ENCODE peak calls at places on chromosomes 11 and 22, in nine cellular contexts. K is GOT3, I is Calu3, Y is EH, W is ascending aorta, H is omental fat pad, M is ACHN, O is nucleus accumbens, U is lower lobe of right lung. Q is an unnamed sample.

GRCh38 chr11:123216249-123216648 is 21.2 kb upstream of the CLMP start:
- DNase-seq in K (no peak), I (no peak), Y (no peak), W (no peak), H (no peak), M (no peak), O (no peak), U (no peak), Q (no peak)

GRCh38 chr22:25125693-25126357 is 73.8 kb upstream of the CRYBB3 start:
- DNase-seq in K (no peak), I (no peak), Y (no peak), W (no peak), H (no peak), M (no peak), O (no peak), U (no peak), Q (no peak)

GRCh38 chr22:29442976-29443375 is 4.6 kb downstream of the RFPL1 start:
- DNase-seq in K (no peak), I (no peak), Y (peak), W (no peak), H (no peak), M (no peak), O (no peak), U (no peak), Q (no peak)

GRCh38 chr11:11356842-11357241 is 3.8 kb upstream of the CSNK2A3 start:
- DNase-seq in K (no peak), I (no peak), Y (no peak), W (no peak), H (no peak), M (no peak), O (no peak), U (no peak), Q (no peak)

GRCh38 chr11:62127941-62128770 is 4.3 kb downstream of the INCENP start:
- DNase-seq in K (no peak), I (no peak), Y (no peak), W (no peak), H (no peak), M (no peak), O (no peak), U (no peak), Q (no peak)

GRCh38 chr11:32382339-32383049 is 52.8 kb downstream of the WT1 start:
- DNase-seq in K (no peak), I (no peak), Y (peak), W (no peak), H (no peak), M (no peak), O (no peak), U (no peak), Q (no peak)

GRCh38 chr11:69745201-69745600 is 29.9 kb downstream of the FGF4 start:
- DNase-seq in K (no peak), I (no peak), Y (peak), W (no peak), H (no peak), M (no peak), O (no peak), U (no peak), Q (no peak)

GRCh38 chr22:31102441-31103081 is 4.8 kb downstream of the SELENOM start:
- DNase-seq in K (peak), I (peak), Y (peak), W (peak), H (peak), M (peak), O (no peak), U (no peak), Q (peak)

GRCh38 chr11:62922653-62923371 is 1.6 kb upstream of the CHRM1 start:
- DNase-seq in K (no peak), I (no peak), Y (no peak), W (no peak), H (no peak), M (no peak), O (peak), U (no peak), Q (no peak)

GRCh38 chr11:108561535-108561991 is 32.0 kb downstream of the EXPH5 start:
- DNase-seq in K (no peak), I (no peak), Y (peak), W (no peak), H (no peak), M (peak), O (no peak), U (no peak), Q (no peak)

GRCh38 chr22:22704156-22704946 is 59.9 kb downstream of the GGTLC2 start:
- DNase-seq in K (no peak), I (no peak), Y (no peak), W (peak), H (no peak), M (no peak), O (no peak), U (no peak), Q (no peak)

GRCh38 chr22:49549851-49550430 is 277.7 kb downstream of the BRD1 start:
- DNase-seq in K (no peak), I (no peak), Y (no peak), W (peak), H (no peak), M (no peak), O (no peak), U (peak), Q (no peak)

GRCh38 chr11:12706531-12707499 is 32.6 kb downstream of the TEAD1 start:
- DNase-seq in K (no peak), I (no peak), Y (peak), W (no peak), H (no peak), M (no peak), O (no peak), U (no peak), Q (peak)

GRCh38 chr11:128548655-128549255 is 38.6 kb downstream of the ETS1 start:
- DNase-seq in K (no peak), I (no peak), Y (peak), W (peak), H (no peak), M (no peak), O (no peak), U (peak), Q (peak)

GRCh38 chr11:24064309-24064903 is 432.4 kb upstream of the LUZP2 start:
- DNase-seq in K (no peak), I (no peak), Y (peak), W (no peak), H (no peak), M (no peak), O (no peak), U (no peak), Q (no peak)

GRCh38 chr11:102110761-102111010 is 439 bp downstream of the YAP1 start:
- DNase-seq in K (no peak), I (no peak), Y (no peak), W (peak), H (no peak), M (no peak), O (no peak), U (no peak), Q (no peak)

GRCh38 chr11:97290444-97291041 is 900.7 kb downstream of the JRKL start:
- DNase-seq in K (no peak), I (no peak), Y (no peak), W (no peak), H (no peak), M (no peak), O (no peak), U (no peak), Q (no peak)

Q was measured in hepatocyte.